ENCODE peak calls at places on chromosomes 5 and 9, in eight cellular contexts. P is RPMI8226, B is NAMALWA, S is heart left ventricle, X is NCI-H345, W is H7, T is kidney glomerular epithelial cell, O is AG04449. R is an unnamed sample.
A peak's percentile ranks its signal among the peaks of the same experiment; 100 is the strongest.

GRCh38 chr9:34701769-34702736 is 7.9 kb downstream of the CCL21 start:
- DNase-seq in P (peak; percentile 71), B (peak; percentile 70), S (peak; percentile 82), X (peak; percentile 77), W (peak; percentile 92), T (peak; percentile 50), O (peak; percentile 16), R (peak; percentile 78)

GRCh38 chr9:91847576-91847975 is 102.5 kb downstream of the ROR2 start:
- DNase-seq in P (no peak), B (no peak), S (no peak), X (no peak), W (no peak), T (peak; percentile 76), O (no peak), R (no peak)

GRCh38 chr9:32423371-32423770 is 38.9 kb downstream of the ACO1 start:
- DNase-seq in P (no peak), B (no peak), S (no peak), X (no peak), W (no peak), T (peak; percentile 35), O (peak; percentile 42), R (no peak)

GRCh38 chr9:79902937-79903600 is 331.3 kb downstream of the TLE4 start:
- DNase-seq in P (no peak), B (no peak), S (no peak), X (no peak), W (no peak), T (no peak), O (no peak), R (no peak)

GRCh38 chr5:143742951-143743350 is 69.0 kb upstream of the HMHB1 start:
- DNase-seq in P (no peak), B (no peak), S (no peak), X (no peak), W (no peak), T (peak; percentile 7), O (no peak), R (no peak)

GRCh38 chr9:99778308-99778707 is 43.4 kb upstream of the NR4A3 start:
- DNase-seq in P (no peak), B (no peak), S (no peak), X (no peak), W (no peak), T (peak; percentile 76), O (peak; percentile 34), R (no peak)

GRCh38 chr5:176877793-176878331 is 21.3 kb downstream of the HK3 start:
- DNase-seq in P (peak; percentile 58), B (no peak), S (no peak), X (peak; percentile 25), W (peak; percentile 73), T (no peak), O (no peak), R (no peak)

GRCh38 chr5:103259705-103260355 is 1.3 kb downstream of the MACIR start:
- DNase-seq in P (no peak), B (peak; percentile 45), S (peak; percentile 33), X (peak; percentile 58), W (no peak), T (no peak), O (no peak), R (peak; percentile 46)

GRCh38 chr9:99127372-99128132 is 22.6 kb downstream of the TGFBR1 start:
- DNase-seq in P (no peak), B (no peak), S (no peak), X (no peak), W (no peak), T (no peak), O (no peak), R (no peak)

GRCh38 chr5:121503111-121503840 is 348.4 kb upstream of the FTMT start:
- DNase-seq in P (peak; percentile 53), B (peak; percentile 60), S (peak; percentile 30), X (no peak), W (peak; percentile 1), T (peak; percentile 22), O (no peak), R (no peak)

GRCh38 chr9:86660146-86660545 is 287.2 kb downstream of the GAS1 start:
- DNase-seq in P (no peak), B (no peak), S (no peak), X (no peak), W (no peak), T (peak; percentile 65), O (peak; percentile 79), R (peak; percentile 7)

GRCh38 chr9:35406183-35406959 is 83.5 kb upstream of the RUSC2 start:
- DNase-seq in P (no peak), B (no peak), S (no peak), X (no peak), W (peak; percentile 94), T (no peak), O (no peak), R (no peak)

GRCh38 chr5:135069016-135069770 is 35.2 kb upstream of the PITX1 start:
- DNase-seq in P (no peak), B (no peak), S (no peak), X (no peak), W (peak; percentile 85), T (no peak), O (no peak), R (no peak)

GRCh38 chr9:107975426-107976010 is 485.9 kb upstream of the KLF4 start:
- DNase-seq in P (no peak), B (no peak), S (no peak), X (no peak), W (no peak), T (no peak), O (no peak), R (no peak)

GRCh38 chr5:57476743-57477142 is 5.9 kb downstream of the ACTBL2 start:
- DNase-seq in P (no peak), B (no peak), S (no peak), X (no peak), W (no peak), T (no peak), O (no peak), R (no peak)

GRCh38 chr5:123875444-123876264 is 363.7 kb downstream of the CSNK1G3 start:
- DNase-seq in P (peak; percentile 16), B (no peak), S (peak; percentile 13), X (peak; percentile 40), W (peak; percentile 27), T (peak; percentile 60), O (no peak), R (no peak)

GRCh38 chr5:160009591-160009989 is 651 bp downstream of the TTC1 start:
- DNase-seq in P (no peak), B (no peak), S (no peak), X (no peak), W (peak; percentile 16), T (no peak), O (no peak), R (peak; percentile 26)

GRCh38 chr5:115543931-115544370 is 624 bp downstream of the FEM1C start:
- DNase-seq in P (peak; percentile 84), B (peak; percentile 78), S (peak; percentile 49), X (peak; percentile 30), W (no peak), T (peak; percentile 60), O (no peak), R (peak; percentile 78)

GRCh38 chr9:89549031-89549644 is 51.2 kb upstream of the SEMA4D start:
- DNase-seq in P (peak; percentile 83), B (peak; percentile 86), S (peak; percentile 71), X (peak; percentile 54), W (peak; percentile 92), T (peak; percentile 75), O (no peak), R (peak; percentile 85)

GRCh38 chr5:96729156-96729555 is 67.0 kb downstream of the CAST start:
- DNase-seq in P (no peak), B (peak; percentile 15), S (no peak), X (no peak), W (no peak), T (no peak), O (no peak), R (no peak)

GRCh38 chr5:35046754-35047153 is 995 bp downstream of the AGXT2 start:
- DNase-seq in P (no peak), B (no peak), S (no peak), X (no peak), W (no peak), T (peak; percentile 13), O (peak; percentile 81), R (no peak)

GRCh38 chr9:124623966-124624734 is 117.0 kb upstream of the NR5A1 start:
- DNase-seq in P (no peak), B (no peak), S (no peak), X (no peak), W (no peak), T (no peak), O (no peak), R (no peak)

GRCh38 chr9:126985870-126986498 is 71.4 kb downstream of the RALGPS1 start:
- DNase-seq in P (peak; percentile 99), B (peak; percentile 82), S (peak; percentile 63), X (peak; percentile 92), W (no peak), T (peak; percentile 3), O (no peak), R (peak; percentile 95)

GRCh38 chr5:177494356-177495195 is 2.8 kb downstream of the PDLIM7 start:
- DNase-seq in P (peak; percentile 63), B (peak; percentile 61), S (peak; percentile 71), X (no peak), W (peak; percentile 81), T (peak; percentile 94), O (no peak), R (peak; percentile 51)